ENCODE peak calls at places on chromosomes 6 and 20, in five cellular contexts. T is naive thymus-derived CD8-positive, alpha-beta T cell; J is EH; L is activated CD4-positive, alpha-beta memory T cell treated with anti-CD3 and anti-CD28 coated beads, Interleukin-2, amount 10 ng/mL, durations not matched to agents 7 days and 5 days; G is colonic mucosa. O is an unnamed sample.

GRCh38 chr6:34574647-34575293 is 18.6 kb upstream of the SPDEF start:
- DNase-seq in G (no peak), J (no peak), T (no peak), L (no peak), O (no peak)

GRCh38 chr6:131761061-131761761 is 46.6 kb upstream of the ENPP1 start:
- DNase-seq in J (peak), T (no peak), G (no peak), L (no peak), O (no peak)

GRCh38 chr6:20028562-20028961 is 183.7 kb downstream of the MBOAT1 start:
- DNase-seq in T (no peak), J (no peak), G (no peak), L (no peak), O (no peak)

GRCh38 chr6:53984163-53984562 is 127.1 kb upstream of the MLIP start:
- DNase-seq in J (peak), G (no peak), L (no peak), T (no peak), O (no peak)

GRCh38 chr20:52948491-52948890 is 23.7 kb upstream of the TSHZ2 start:
- DNase-seq in T (no peak), J (no peak), G (no peak), L (no peak), O (no peak)

GRCh38 chr6:170514908-170515307 is 38.2 kb downstream of the PSMB1 start:
- DNase-seq in L (no peak), J (no peak), G (no peak), T (no peak), O (no peak)

GRCh38 chr6:64034840-64035656 is 399.4 kb downstream of the PHF3 start:
- DNase-seq in T (no peak), J (no peak), L (no peak), G (no peak), O (no peak)

GRCh38 chr20:19817017-19817416 is 59.0 kb downstream of the RIN2 start:
- DNase-seq in L (no peak), T (no peak), G (no peak), J (peak), O (no peak)

GRCh38 chr6:87714093-87714809 is 12.2 kb upstream of the AKIRIN2 start:
- DNase-seq in J (peak), T (no peak), G (no peak), L (no peak), O (no peak)

GRCh38 chr6:139161817-139162284 is 27.0 kb downstream of the HECA start:
- DNase-seq in T (peak), L (peak), G (no peak), J (no peak), O (peak)

O was measured in effector memory CD8-positive, alpha-beta T cell.